ENCODE peak calls at places on chromosomes 11 and 22, in seven cellular contexts. D, G, H, C, J, F and P are unnamed samples.
A peak's percentile ranks its signal among the peaks of the same experiment; 100 is the strongest.

GRCh38 chr11:1262172-1263006 is 39.5 kb downstream of the MUC5B start:
- DNase-seq in C (peak; percentile 98), H (peak; percentile 83), G (peak; percentile 62), J (peak; percentile 52), F (peak; percentile 91), D (peak; percentile 91), P (peak; percentile 94)

GRCh38 chr11:134046681-134047449 is 22.0 kb upstream of the JAM3 start:
- DNase-seq in G (no peak), D (no peak), C (no peak), H (no peak), F (no peak), J (no peak), P (no peak)

GRCh38 chr11:118171274-118172062 is 5.0 kb downstream of the SCN2B start:
- DNase-seq in G (no peak), D (peak; percentile 58), H (peak; percentile 80), J (no peak), C (peak; percentile 87), F (peak; percentile 91), P (peak; percentile 85)

GRCh38 chr11:17405232-17406005 is 17.0 kb upstream of the KCNJ11 start:
- DNase-seq in C (peak; percentile 95), G (no peak), F (peak; percentile 71), J (no peak), D (peak; percentile 32), H (peak; percentile 28), P (peak; percentile 54)

GRCh38 chr22:30078320-30079311 is 1.6 kb upstream of the HORMAD2 start:
- DNase-seq in D (no peak), J (peak; percentile 74), H (no peak), C (no peak), F (no peak), G (no peak), P (no peak)

GRCh38 chr11:79116600-79116999 is 324.2 kb downstream of the TENM4 start:
- DNase-seq in C (no peak), D (no peak), G (no peak), F (no peak), H (peak; percentile 93), J (no peak), P (peak; percentile 14)

GRCh38 chr11:134554106-134554505 is 142.1 kb upstream of the B3GAT1 start:
- DNase-seq in J (no peak), G (no peak), H (no peak), D (no peak), C (no peak), F (no peak), P (no peak)

GRCh38 chr11:66713746-66714480 is 15.1 kb downstream of the SPTBN2 start:
- DNase-seq in F (no peak), J (no peak), D (no peak), H (no peak), C (peak; percentile 15), G (no peak), P (no peak)

GRCh38 chr11:123063396-123064267 is 1.7 kb upstream of the HSPA8 start:
- DNase-seq in J (no peak), G (no peak), F (no peak), D (peak; percentile 78), H (peak; percentile 56), C (no peak), P (peak; percentile 71)

GRCh38 chr22:39522567-39523300 is 2.4 kb downstream of the ATF4 start:
- DNase-seq in G (no peak), H (peak; percentile 50), F (peak; percentile 23), J (no peak), D (peak; percentile 71), C (peak; percentile 42), P (peak; percentile 61)

GRCh38 chr11:44575288-44575672 is 9.8 kb downstream of the CD82 start:
- DNase-seq in J (no peak), H (no peak), G (no peak), F (no peak), D (no peak), C (peak; percentile 45), P (peak; percentile 35)

GRCh38 chr11:116078101-116078561 is 573.9 kb upstream of the CADM1 start:
- DNase-seq in C (no peak), D (peak; percentile 14), G (no peak), H (no peak), J (no peak), F (peak; percentile 80), P (no peak)

GRCh38 chr11:88555018-88555828 is 217.7 kb upstream of the CTSC start:
- DNase-seq in G (no peak), H (peak; percentile 100), D (peak; percentile 99), C (no peak), F (no peak), J (no peak), P (peak; percentile 97)

GRCh38 chr11:6225896-6226295 is 8.5 kb downstream of the FHIP1B start:
- DNase-seq in D (no peak), C (no peak), H (no peak), G (no peak), F (no peak), J (no peak), P (no peak)

GRCh38 chr11:111419641-111420327 is 40.7 kb upstream of the POU2AF1 start:
- DNase-seq in C (no peak), F (no peak), J (no peak), G (no peak), H (no peak), D (no peak), P (no peak)

GRCh38 chr11:121231576-121232278 is 60.8 kb upstream of the SC5D start:
- DNase-seq in D (no peak), H (no peak), C (no peak), J (no peak), F (no peak), G (no peak), P (no peak)

GRCh38 chr11:65553301-65554001 is 4.7 kb downstream of the LTBP3 start:
- DNase-seq in H (no peak), C (peak; percentile 77), F (peak; percentile 63), J (no peak), G (no peak), D (no peak), P (no peak)

GRCh38 chr11:12841946-12842630 is 167.0 kb upstream of the RASSF10 start:
- DNase-seq in J (no peak), F (peak; percentile 57), C (no peak), G (no peak), D (peak; percentile 72), H (peak; percentile 42), P (peak; percentile 70)

GRCh38 chr11:120337133-120337895 is 1.1 kb downstream of the ARHGEF12 start:
- DNase-seq in C (peak; percentile 70), D (peak; percentile 30), F (peak; percentile 47), H (peak; percentile 41), G (no peak), J (no peak), P (peak; percentile 55)

GRCh38 chr11:1072116-1072820 is 2.4 kb upstream of the MUC2 start:
- DNase-seq in D (peak; percentile 5), F (no peak), C (peak; percentile 69), J (no peak), G (no peak), H (peak; percentile 91), P (peak; percentile 2)

GRCh38 chr11:1120532-1121342 is 37.0 kb upstream of the MUC5AC start:
- DNase-seq in G (no peak), C (peak; percentile 64), F (no peak), D (no peak), H (no peak), J (no peak), P (no peak)

GRCh38 chr11:77141034-77141433 is 13.0 kb downstream of the MYO7A start:
- DNase-seq in J (no peak), H (peak; percentile 74), D (peak; percentile 45), G (no peak), F (no peak), C (no peak), P (peak; percentile 31)

GRCh38 chr11:126090452-126090851 is 27.8 kb upstream of the CDON start:
- DNase-seq in J (no peak), F (no peak), H (no peak), D (no peak), G (no peak), C (no peak), P (no peak)

GRCh38 chr22:29299136-29299900 is 7.1 kb upstream of the GAS2L1 start:
- DNase-seq in J (no peak), H (no peak), C (no peak), G (no peak), D (no peak), F (no peak), P (no peak)

GRCh38 chr11:132587716-132588115 is 944.6 kb downstream of the OPCML start:
- DNase-seq in C (no peak), H (no peak), G (no peak), D (no peak), J (no peak), F (no peak), P (no peak)

GRCh38 chr11:46616551-46617450 is at the start of gene HARBI1:
- DNase-seq in G (peak; percentile 47), F (peak; percentile 95), H (peak; percentile 86), D (peak; percentile 89), C (peak; percentile 96), J (peak; percentile 55), P (peak; percentile 95)

GRCh38 chr22:39463931-39464390 is 7.1 kb downstream of the MGAT3 start:
- DNase-seq in G (no peak), D (peak; percentile 18), J (no peak), C (peak; percentile 69), H (no peak), F (no peak), P (peak; percentile 57)

GRCh38 chr11:86058360-86058759 is 10.5 kb downstream of the PICALM start:
- DNase-seq in C (no peak), F (no peak), H (no peak), J (no peak), G (no peak), D (no peak), P (no peak)

GRCh38 chr11:78000193-78000592 is 5.7 kb upstream of the INTS4 start:
- DNase-seq in H (peak; percentile 82), C (no peak), G (no peak), J (no peak), F (peak; percentile 66), D (peak; percentile 82), P (peak; percentile 86)

GRCh38 chr22:49938565-49939136 is 20.2 kb downstream of the CRELD2 start:
- DNase-seq in D (no peak), G (no peak), C (no peak), H (no peak), F (no peak), J (no peak), P (no peak)
- H3K4me1 ChIP-seq in D (peaks cover 24% of the 10 kb centered on the region), G (peaks cover 7% of the 10 kb centered on the region), C (peaks cover 3% of the 10 kb centered on the region), H (peaks cover 13% of the 10 kb centered on the region), F (peaks cover 15% of the 10 kb centered on the region), J (peaks cover 23% of the 10 kb centered on the region), P (peaks cover 16% of the 10 kb centered on the region)

GRCh38 chr11:114559425-114560310 is at the start of gene NXPE1:
- DNase-seq in J (no peak), H (no peak), D (no peak), G (no peak), F (no peak), C (no peak), P (no peak)
- H3K9ac ChIP-seq in J (no peak within 1 kb of the TSS), H (no peak within 1 kb of the TSS), D (no peak within 1 kb of the TSS), G (no peak within 1 kb of the TSS), F (no peak within 1 kb of the TSS), C (no peak within 1 kb of the TSS), P (no peak within 1 kb of the TSS)

DNA sequence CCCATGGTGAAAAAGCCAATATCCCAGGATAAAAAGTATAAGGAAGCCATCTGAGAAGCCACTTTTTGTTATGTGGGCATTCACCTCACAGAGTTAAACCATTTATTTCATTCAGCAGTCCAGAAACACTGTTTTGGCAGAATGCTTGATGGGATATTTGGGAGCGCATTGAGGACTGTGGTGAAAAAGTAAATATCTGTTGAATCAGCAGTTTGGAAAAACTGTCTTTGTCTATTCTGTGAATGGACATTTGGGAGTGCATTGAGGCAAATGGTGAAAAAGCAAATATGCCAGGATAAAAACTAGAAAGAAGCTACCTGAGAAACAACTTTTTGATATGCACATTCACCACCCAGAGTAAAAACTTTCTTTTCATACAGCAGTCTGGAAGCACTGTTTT is 276.2 kb upstream of the TRIM48 start:
- DNase-seq in H (no peak), C (no peak), J (no peak), G (no peak), D (no peak), F (no peak), P (no peak)
- H3K9me3 ChIP-seq in H (peaks cover 53% of the 10 kb centered on the region), C (peaks cover 5% of the 10 kb centered on the region), J (no peaks in the 10 kb centered on the region), G (peaks cover 18% of the 10 kb centered on the region), D (no peaks in the 10 kb centered on the region), F (peaks cover 9% of the 10 kb centered on the region), P (peaks cover 40% of the 10 kb centered on the region)

GRCh38 chr11:130101661-130102060 is 32.0 kb downstream of the APLP2 start:
- DNase-seq in G (no peak), D (no peak), H (no peak), C (no peak), J (no peak), F (no peak), P (no peak)
- H3K4me1 ChIP-seq in G (peaks cover 8% of the 10 kb centered on the region), D (peaks cover 6% of the 10 kb centered on the region), H (peaks cover 26% of the 10 kb centered on the region), C (peaks cover 20% of the 10 kb centered on the region), J (no peaks in the 10 kb centered on the region), F (peaks cover 13% of the 10 kb centered on the region), P (peaks cover 35% of the 10 kb centered on the region)